ENCODE peak calls at places on chromosome 2, in four cellular contexts. One of them, this sample, is unnamed.

GRCh38 chr2:110101280-110101844 is 14.3 kb downstream of the MALL start:
- DNase-seq in neuronal stem cell: no peak
- DNase-seq in mesenchymal stem cell: peak
- DNase-seq in H9: peak
- DNase-seq in this sample: no peak

GRCh38 chr2:100857915-100858314 is 38.0 kb downstream of the NPAS2 start:
- DNase-seq in neuronal stem cell: no peak
- DNase-seq in mesenchymal stem cell: peak
- DNase-seq in H9: no peak
- DNase-seq in this sample: no peak

GRCh38 chr2:108629417-108629816 is 89.9 kb upstream of the RANBP2 start:
- DNase-seq in neuronal stem cell: no peak
- DNase-seq in mesenchymal stem cell: no peak
- DNase-seq in H9: no peak
- DNase-seq in this sample: no peak

GRCh38 chr2:224401641-224402342 is at the start of gene FAM124B:
- DNase-seq in neuronal stem cell: no peak
- DNase-seq in mesenchymal stem cell: peak
- DNase-seq in H9: no peak
- DNase-seq in this sample: no peak

GRCh38 chr2:232576995-232577394 is 26.5 kb downstream of the EIF4E2 start:
- DNase-seq in neuronal stem cell: no peak
- DNase-seq in mesenchymal stem cell: peak
- DNase-seq in H9: no peak
- DNase-seq in this sample: no peak

GRCh38 chr2:120737802-120738516 is 2.3 kb downstream of the GLI2 start:
- DNase-seq in neuronal stem cell: no peak
- DNase-seq in mesenchymal stem cell: peak
- DNase-seq in H9: peak
- DNase-seq in this sample: no peak

GRCh38 chr2:231367178-231367577 is 28.3 kb upstream of the B3GNT7 start:
- DNase-seq in neuronal stem cell: no peak
- DNase-seq in mesenchymal stem cell: no peak
- DNase-seq in H9: no peak
- DNase-seq in this sample: no peak

GRCh38 chr2:2590796-2591541 is 259.9 kb upstream of the MYT1L start:
- DNase-seq in neuronal stem cell: no peak
- DNase-seq in mesenchymal stem cell: no peak
- DNase-seq in H9: no peak
- DNase-seq in this sample: no peak

GRCh38 chr2:204258900-204259299 is 286.4 kb upstream of the PARD3B start:
- DNase-seq in neuronal stem cell: no peak
- DNase-seq in mesenchymal stem cell: no peak
- DNase-seq in H9: no peak
- DNase-seq in this sample: no peak

GRCh38 chr2:236855866-236856855 is 229.5 kb upstream of the COPS8 start:
- DNase-seq in neuronal stem cell: no peak
- DNase-seq in mesenchymal stem cell: no peak
- DNase-seq in H9: no peak
- DNase-seq in this sample: no peak

GRCh38 chr2:221517362-221518121 is 54.6 kb downstream of the EPHA4 start:
- DNase-seq in neuronal stem cell: no peak
- DNase-seq in mesenchymal stem cell: peak
- DNase-seq in H9: no peak
- DNase-seq in this sample: no peak

GRCh38 chr2:143428700-143429099 is 299.5 kb downstream of the ARHGAP15 start:
- DNase-seq in neuronal stem cell: no peak
- DNase-seq in mesenchymal stem cell: no peak
- DNase-seq in H9: no peak
- DNase-seq in this sample: no peak

GRCh38 chr2:234116050-234116449 is 65.5 kb downstream of the SPP2 start:
- DNase-seq in neuronal stem cell: no peak
- DNase-seq in mesenchymal stem cell: no peak
- DNase-seq in H9: no peak
- DNase-seq in this sample: no peak

GRCh38 chr2:222805591-222806304 is 55.1 kb upstream of the ACSL3 start:
- DNase-seq in neuronal stem cell: no peak
- DNase-seq in mesenchymal stem cell: peak
- DNase-seq in H9: no peak
- DNase-seq in this sample: no peak

GRCh38 chr2:241288489-241288888 is 27.0 kb downstream of the HDLBP start:
- DNase-seq in neuronal stem cell: no peak
- DNase-seq in mesenchymal stem cell: no peak
- DNase-seq in H9: no peak
- DNase-seq in this sample: no peak

GRCh38 chr2:44778221-44778654 is 163.3 kb upstream of the SIX3 start:
- DNase-seq in neuronal stem cell: peak
- DNase-seq in mesenchymal stem cell: no peak
- DNase-seq in H9: peak
- DNase-seq in this sample: no peak

GRCh38 chr2:97914691-97915213 is 81.0 kb downstream of the TMEM131 start:
- DNase-seq in neuronal stem cell: no peak
- DNase-seq in mesenchymal stem cell: no peak
- DNase-seq in H9: no peak
- DNase-seq in this sample: no peak

GRCh38 chr2:205883026-205883425 is 200.7 kb downstream of the NRP2 start:
- DNase-seq in neuronal stem cell: no peak
- DNase-seq in mesenchymal stem cell: no peak
- DNase-seq in H9: no peak
- DNase-seq in this sample: no peak

GRCh38 chr2:105739408-105739807 is 5.3 kb upstream of the NCK2 start:
- DNase-seq in neuronal stem cell: no peak
- DNase-seq in mesenchymal stem cell: no peak
- DNase-seq in H9: no peak
- DNase-seq in this sample: no peak

GRCh38 chr2:37570773-37571570 is 100.5 kb downstream of the CDC42EP3 start:
- DNase-seq in neuronal stem cell: no peak
- DNase-seq in mesenchymal stem cell: peak
- DNase-seq in H9: no peak
- DNase-seq in this sample: no peak

GRCh38 chr2:177876950-177877349 is 195.6 kb downstream of the PDE11A start:
- DNase-seq in neuronal stem cell: no peak
- DNase-seq in mesenchymal stem cell: no peak
- DNase-seq in H9: no peak
- DNase-seq in this sample: no peak

GRCh38 chr2:39469807-39470206 is 32.7 kb upstream of the MAP4K3 start:
- DNase-seq in neuronal stem cell: peak
- DNase-seq in mesenchymal stem cell: peak
- DNase-seq in H9: peak
- DNase-seq in this sample: no peak

GRCh38 chr2:181461056-181461630 is 4.0 kb downstream of the ITGA4 start:
- DNase-seq in neuronal stem cell: no peak
- DNase-seq in mesenchymal stem cell: no peak
- DNase-seq in H9: no peak
- DNase-seq in this sample: no peak

GRCh38 chr2:218293715-218294429 is 1.6 kb upstream of the TMBIM1 start:
- DNase-seq in neuronal stem cell: no peak
- DNase-seq in mesenchymal stem cell: no peak
- DNase-seq in H9: no peak
- DNase-seq in this sample: no peak

GRCh38 chr2:218298314-218298875 is 6.1 kb upstream of the TMBIM1 start:
- DNase-seq in neuronal stem cell: no peak
- DNase-seq in mesenchymal stem cell: no peak
- DNase-seq in H9: no peak
- DNase-seq in this sample: no peak

GRCh38 chr2:218295029-218295428 is 2.7 kb upstream of the TMBIM1 start:
- DNase-seq in neuronal stem cell: no peak
- DNase-seq in mesenchymal stem cell: no peak
- DNase-seq in H9: no peak
- DNase-seq in this sample: no peak

GRCh38 chr2:218294430-218294999 is 2.2 kb upstream of the TMBIM1 start:
- DNase-seq in neuronal stem cell: no peak
- DNase-seq in mesenchymal stem cell: no peak
- DNase-seq in H9: no peak
- DNase-seq in this sample: no peak

DNA sequence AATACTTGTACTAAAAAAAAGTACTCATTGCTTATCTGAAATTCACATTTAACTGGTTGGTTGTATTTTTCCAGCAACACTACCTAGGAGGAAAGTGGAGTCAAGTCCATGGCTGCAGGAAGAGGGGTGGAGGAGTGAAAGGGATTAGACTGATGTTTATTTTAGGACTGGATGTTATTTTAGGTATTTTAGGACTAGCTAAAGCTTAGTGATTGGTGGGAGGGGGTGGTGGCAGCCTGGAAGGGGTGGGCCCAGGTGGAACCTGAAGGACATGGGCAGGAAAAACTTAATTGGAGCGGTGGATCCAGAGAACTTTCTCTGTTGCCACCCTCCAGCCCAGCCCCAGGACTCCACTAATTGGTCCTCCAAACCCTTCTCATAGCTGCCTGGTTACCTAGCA is 3.9 kb upstream of the TMBIM1 start:
- DNase-seq in neuronal stem cell: no peak
- DNase-seq in mesenchymal stem cell: no peak
- DNase-seq in H9: no peak
- DNase-seq in this sample: no peak
- H2BK12ac ChIP-seq in neuronal stem cell: no peak
- H2BK12ac ChIP-seq in mesenchymal stem cell: no peak
- H2BK12ac ChIP-seq in H9: no peak
- H2BK12ac ChIP-seq in this sample: no peak

GRCh38 chr2:28680657-28681056 is 71.0 kb upstream of the PPP1CB start:
- DNase-seq in neuronal stem cell: no peak
- DNase-seq in mesenchymal stem cell: no peak
- DNase-seq in H9: no peak
- DNase-seq in this sample: no peak
- H2BK12ac ChIP-seq in neuronal stem cell: no peak
- H2BK12ac ChIP-seq in mesenchymal stem cell: peak
- H2BK12ac ChIP-seq in H9: no peak
- H2BK12ac ChIP-seq in this sample: no peak

GRCh38 chr2:201114846-201115245 is 1.1 kb upstream of the CFLAR start:
- DNase-seq in neuronal stem cell: no peak
- DNase-seq in mesenchymal stem cell: no peak
- DNase-seq in H9: no peak
- DNase-seq in this sample: no peak

GRCh38 chr2:201116115-201116958 is at the start of gene CFLAR:
- DNase-seq in neuronal stem cell: no peak
- DNase-seq in mesenchymal stem cell: peak
- DNase-seq in H9: peak
- DNase-seq in this sample: no peak

GRCh38 chr2:201118121-201118956 is 2.4 kb downstream of the CFLAR start:
- DNase-seq in neuronal stem cell: no peak
- DNase-seq in mesenchymal stem cell: peak
- DNase-seq in H9: peak
- DNase-seq in this sample: peak

GRCh38 chr2:201118957-201119848 is 3.2 kb downstream of the CFLAR start:
- DNase-seq in neuronal stem cell: no peak
- DNase-seq in mesenchymal stem cell: peak
- DNase-seq in H9: no peak
- DNase-seq in this sample: no peak

DNA sequence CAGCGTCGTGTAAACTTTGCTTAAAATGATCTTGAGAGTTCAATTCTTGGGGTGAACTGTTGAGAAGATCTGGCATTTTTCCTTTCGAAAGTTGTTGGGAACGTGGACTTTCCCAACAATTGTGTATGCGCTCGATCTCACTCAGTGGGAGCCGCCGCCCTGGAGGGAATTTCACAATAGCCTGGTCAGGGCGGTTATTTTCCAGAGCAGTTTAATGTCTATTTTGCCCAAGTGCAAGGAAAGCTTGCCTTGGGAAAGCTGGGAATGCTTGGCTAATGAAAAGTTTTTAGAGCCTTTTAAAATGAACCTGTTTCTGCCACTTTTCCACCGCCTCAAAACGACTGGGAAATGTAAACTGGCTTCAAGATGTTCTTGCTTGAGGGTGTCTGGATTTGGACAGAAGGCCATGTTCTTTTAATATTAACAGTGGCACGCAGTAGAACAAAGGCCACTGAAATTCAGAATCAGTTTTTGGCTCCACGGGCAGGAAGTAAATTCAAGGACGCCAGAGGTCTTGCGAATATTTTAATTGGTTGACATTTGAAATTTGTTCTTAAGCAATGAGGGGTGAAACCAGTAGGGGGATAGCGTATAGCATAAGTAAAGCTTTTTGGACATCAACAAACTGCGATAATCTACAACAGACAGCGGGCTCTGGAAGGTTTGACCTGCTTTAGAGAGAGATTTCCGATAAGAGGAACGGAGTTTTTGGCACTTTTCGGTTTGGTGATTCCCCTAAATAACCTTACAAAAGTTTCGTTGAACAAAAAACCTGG is 1.2 kb downstream of the CFLAR start:
- DNase-seq in neuronal stem cell: no peak
- DNase-seq in mesenchymal stem cell: peak
- DNase-seq in H9: no peak
- DNase-seq in this sample: no peak
- H2BK12ac ChIP-seq in neuronal stem cell: no peak
- H2BK12ac ChIP-seq in mesenchymal stem cell: no peak
- H2BK12ac ChIP-seq in H9: no peak
- H2BK12ac ChIP-seq in this sample: no peak

DNA sequence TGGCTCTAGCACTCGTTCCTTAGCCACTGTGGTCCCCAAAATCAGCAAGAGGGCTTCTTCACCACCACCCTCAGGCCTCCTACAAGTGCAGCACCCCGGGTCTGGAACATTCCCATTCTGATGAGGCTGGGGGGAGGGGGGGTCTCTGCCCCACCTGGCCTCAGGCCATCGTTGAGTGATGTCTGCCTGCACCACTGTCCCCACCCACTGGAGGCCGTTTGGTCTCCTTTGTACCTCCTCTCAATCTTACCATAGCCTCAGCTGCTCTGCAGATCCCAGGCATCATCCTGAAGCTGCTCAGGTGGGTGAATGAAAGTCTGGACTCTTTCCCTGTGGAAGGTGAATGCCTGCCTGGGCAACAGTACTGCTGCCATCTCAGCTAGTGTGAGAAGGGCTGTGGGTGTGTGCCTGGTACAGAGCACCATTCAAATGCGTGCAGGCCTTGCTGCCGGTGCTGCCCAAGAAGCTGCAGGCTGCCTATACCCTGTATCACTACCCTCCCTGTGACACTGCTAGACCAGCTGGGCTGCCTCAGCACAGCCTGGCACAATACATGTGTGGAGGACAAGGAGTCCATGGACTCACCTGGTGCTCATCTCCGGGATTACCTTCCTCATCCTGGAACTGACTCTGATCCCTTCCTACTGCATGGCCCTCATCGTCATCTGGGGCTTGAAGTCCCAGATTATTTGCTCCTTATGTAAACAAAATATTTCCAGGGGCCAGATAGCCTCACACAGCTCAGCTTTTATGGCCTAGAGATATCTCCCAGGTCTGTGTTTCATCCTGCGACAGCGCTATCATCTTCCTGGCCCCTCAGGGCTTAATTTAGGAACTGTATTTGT is 42.5 kb downstream of the WDR75 start:
- DNase-seq in neuronal stem cell: no peak
- DNase-seq in mesenchymal stem cell: no peak
- DNase-seq in H9: no peak
- DNase-seq in this sample: no peak
- H2BK12ac ChIP-seq in neuronal stem cell: peak
- H2BK12ac ChIP-seq in mesenchymal stem cell: peak
- H2BK12ac ChIP-seq in H9: no peak
- H2BK12ac ChIP-seq in this sample: no peak

DNA sequence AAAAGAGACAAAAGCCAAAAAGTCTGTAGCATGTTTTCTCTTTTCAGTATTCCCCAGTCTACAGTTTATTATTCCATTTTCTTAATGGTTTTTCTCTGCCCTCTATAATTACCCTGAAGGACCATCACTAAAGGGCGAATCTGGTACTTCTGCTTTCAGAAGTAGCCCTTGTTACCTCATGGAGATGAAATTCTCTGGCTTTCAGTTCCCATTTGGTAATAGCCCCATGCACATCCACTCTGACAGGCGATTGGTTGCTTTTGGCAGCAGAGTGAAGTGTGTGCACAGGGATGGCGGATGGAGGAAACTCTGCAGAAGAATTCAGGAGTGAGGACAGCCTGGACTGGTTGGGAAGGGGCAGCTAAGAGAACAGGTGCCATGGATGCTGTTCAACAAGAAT is 66.3 kb upstream of the NABP1 start:
- DNase-seq in neuronal stem cell: no peak
- DNase-seq in mesenchymal stem cell: no peak
- DNase-seq in H9: no peak
- DNase-seq in this sample: no peak
- H2BK12ac ChIP-seq in neuronal stem cell: no peak
- H2BK12ac ChIP-seq in mesenchymal stem cell: no peak
- H2BK12ac ChIP-seq in H9: no peak
- H2BK12ac ChIP-seq in this sample: no peak

This sample was measured in H1.